ENCODE peak calls at places on chromosomes 6 and 20, in nine cellular contexts. Y is NCI-H82; M is activated naive CD8-positive, alpha-beta T cell treated with anti-CD3 and anti-CD28 coated beads, Interleukin-2, amount 50 U/mL, for 24 hours; N is stimulated activated CD4-positive, alpha-beta T cell treated with anti-CD3 and anti-CD28 coated beads, Interleukin-4, amount 100 ng/mL, for 48 hours; S is activated naive CD4-positive, alpha-beta T cell; A is cardiac muscle cell; E is GM12865; U is HFFc6; K is HCT116. I is an unnamed sample.

GRCh38 chr20:34983995-34984735 is 28.5 kb downstream of the MYH7B start:
- DNase-seq in E (no peak), Y (no peak), A (no peak), K (no peak), N (no peak), U (no peak), S (no peak), M (no peak), I (no peak)

GRCh38 chr6:166779381-166779780 is 152.3 kb upstream of the RPS6KA2 start:
- DNase-seq in U (no peak), S (no peak), M (no peak), A (no peak), E (no peak), K (no peak), Y (no peak), N (no peak), I (no peak)

GRCh38 chr6:136030131-136030530 is 178.6 kb downstream of the PDE7B start:
- DNase-seq in M (no peak), A (no peak), Y (no peak), S (no peak), E (no peak), K (no peak), U (no peak), N (no peak), I (no peak)

GRCh38 chr6:132962936-132963579 is 148.7 kb downstream of the RPS12 start:
- DNase-seq in S (peak), K (peak), U (peak), E (peak), M (peak), A (peak), Y (peak), N (peak), I (peak)

GRCh38 chr6:5956939-5957338 is 49.8 kb downstream of the NRN1 start:
- DNase-seq in S (no peak), N (no peak), Y (no peak), K (no peak), E (no peak), M (no peak), A (no peak), U (no peak), I (no peak)

GRCh38 chr6:169776379-169776778 is 25.0 kb downstream of the ERMARD start:
- DNase-seq in E (no peak), Y (no peak), U (no peak), K (no peak), M (no peak), N (no peak), S (no peak), A (no peak), I (no peak)

GRCh38 chr6:151142676-151143075 is 97.1 kb upstream of the AKAP12 start:
- DNase-seq in S (no peak), E (no peak), N (no peak), U (no peak), Y (no peak), M (no peak), K (no peak), A (no peak), I (no peak)

GRCh38 chr6:57173886-57174510 is 1.9 kb downstream of the BAG2 start:
- DNase-seq in U (peak), Y (peak), A (no peak), M (no peak), S (no peak), E (peak), N (no peak), K (peak), I (no peak)

GRCh38 chr6:55868910-55869479 is 6.4 kb downstream of the BMP5 start:
- DNase-seq in Y (no peak), S (no peak), U (no peak), A (no peak), N (no peak), M (peak), E (peak), K (peak), I (peak)

GRCh38 chr6:31752739-31753319 is 9.6 kb upstream of the SAPCD1 start:
- DNase-seq in Y (no peak), S (no peak), K (no peak), E (no peak), N (no peak), A (no peak), M (no peak), U (peak), I (no peak)

GRCh38 chr20:51280047-51280446 is 257.1 kb upstream of the KCNG1 start:
- DNase-seq in N (no peak), K (no peak), Y (no peak), U (no peak), S (no peak), M (no peak), A (no peak), E (no peak), I (no peak)

GRCh38 chr20:46359233-46359751 is 47.1 kb downstream of the ELMO2 start:
- DNase-seq in A (peak), M (no peak), E (peak), S (no peak), Y (no peak), N (no peak), U (no peak), K (no peak), I (no peak)

GRCh38 chr6:73728548-73729205 is 32.7 kb downstream of the CD109 start:
- DNase-seq in E (peak), Y (no peak), S (no peak), U (no peak), K (no peak), N (peak), A (no peak), M (peak), I (no peak)

GRCh38 chr6:32194825-32195651 is 2.6 kb upstream of the GPSM3 start:
- DNase-seq in A (peak), Y (peak), S (no peak), N (no peak), M (peak), E (peak), U (peak), K (peak), I (peak)

GRCh38 chr6:76165471-76166221 is 93.2 kb upstream of the IMPG1 start:
- DNase-seq in N (no peak), S (no peak), M (no peak), Y (no peak), A (no peak), K (no peak), U (no peak), E (no peak), I (no peak)

GRCh38 chr20:36377348-36378326 is 71.5 kb downstream of the DLGAP4 start:
- DNase-seq in M (no peak), S (no peak), A (no peak), N (no peak), U (no peak), Y (no peak), E (no peak), K (no peak), I (no peak)

GRCh38 chr6:47027315-47027714 is 14.8 kb downstream of the ADGRF1 start:
- DNase-seq in U (no peak), Y (no peak), K (no peak), E (no peak), N (no peak), S (no peak), M (no peak), A (no peak), I (no peak)

GRCh38 chr6:7035837-7036249 is 71.9 kb upstream of the RREB1 start:
- DNase-seq in E (no peak), M (no peak), Y (no peak), U (no peak), A (no peak), K (no peak), N (no peak), S (no peak), I (no peak)

GRCh38 chr6:161498359-161498758 is 224.5 kb upstream of the AGPAT4 start:
- DNase-seq in A (peak), Y (peak), U (no peak), E (peak), N (no peak), M (no peak), S (no peak), K (peak), I (peak)

GRCh38 chr6:56767892-56768531 is 125.3 kb upstream of the DST start:
- DNase-seq in Y (no peak), U (no peak), A (no peak), M (no peak), N (no peak), S (no peak), E (peak), K (no peak), I (no peak)

I was measured in foreskin melanocyte.